ENCODE peak calls at places on chromosomes 2 and 18, in four cellular contexts. U is heart left ventricle, Z is NCI-H460, J is colonic mucosa. M is an unnamed sample.

GRCh38 chr2:223815884-223816570 is 21.4 kb downstream of the AP1S3 start:
- DNase-seq in U (no peak), Z (no peak), J (no peak), M (no peak)

GRCh38 chr18:79916546-79917350 is 34.7 kb downstream of the SLC66A2 start:
- DNase-seq in U (peak), Z (no peak), J (no peak), M (no peak)

GRCh38 chr2:179201884-179202283 is 62.7 kb downstream of the SESTD1 start:
- DNase-seq in U (no peak), Z (no peak), J (no peak), M (no peak)

GRCh38 chr2:217671871-217672270 is 330.9 kb downstream of the TNS1 start:
- DNase-seq in U (no peak), Z (no peak), J (no peak), M (no peak)

GRCh38 chr18:9092665-9093064 is 9.8 kb upstream of the NDUFV2 start:
- DNase-seq in U (no peak), Z (no peak), J (peak), M (no peak)

GRCh38 chr2:47225061-47225783 is 70.1 kb upstream of the STPG4 start:
- DNase-seq in U (peak), Z (no peak), J (peak), M (peak)

GRCh38 chr18:68803371-68803770 is 5.5 kb downstream of the CCDC102B start:
- DNase-seq in U (peak), Z (no peak), J (peak), M (peak)

GRCh38 chr2:214730248-214730647 is 79.2 kb downstream of the BARD1 start:
- DNase-seq in U (no peak), Z (no peak), J (no peak), M (no peak)

GRCh38 chr2:63861220-63861822 is 19.6 kb downstream of the UGP2 start:
- DNase-seq in U (peak), Z (peak), J (peak), M (peak)

GRCh38 chr2:226622484-226622883 is 177.1 kb downstream of the IRS1 start:
- DNase-seq in U (no peak), Z (no peak), J (no peak), M (no peak)

GRCh38 chr2:121746071-121746578 is 9.3 kb upstream of the TSN start:
- DNase-seq in U (no peak), Z (no peak), J (no peak), M (no peak)

GRCh38 chr2:219280682-219281081 is 1.5 kb downstream of the DNAJB2 start:
- DNase-seq in U (no peak), Z (no peak), J (no peak), M (no peak)